ENCODE peak calls at places on chromosomes 13 and 19, in ten cellular contexts. One of them, this sample, is unnamed. For H3K4me1, the result is how much of the 10 kb centered on the place peaks cover.

GRCh38 chr19:33780746-33781145 is 15.9 kb upstream of the KCTD15 start:
- DNase-seq in IMR-90: no peak
- DNase-seq in mucosa of descending colon: no peak
- DNase-seq in A549: no peak
- DNase-seq in ovary: no peak
- DNase-seq in BE2C: no peak
- DNase-seq in mesendoderm: no peak
- DNase-seq in A673: peak
- DNase-seq in SK-N-SH: no peak
- DNase-seq in effector memory CD4-positive, alpha-beta T cell: no peak
- DNase-seq in this sample: no peak

GRCh38 chr13:31773538-31773937 is 34.2 kb downstream of the RXFP2 start:
- DNase-seq in mesendoderm: no peak
- DNase-seq in BE2C: no peak
- DNase-seq in A549: no peak
- DNase-seq in SK-N-SH: no peak
- DNase-seq in effector memory CD4-positive, alpha-beta T cell: no peak
- DNase-seq in mucosa of descending colon: no peak
- DNase-seq in ovary: no peak
- DNase-seq in A673: no peak
- DNase-seq in IMR-90: peak
- DNase-seq in this sample: no peak

GRCh38 chr13:77048592-77048991 is 21.6 kb upstream of the FBXL3 start:
- DNase-seq in A549: no peak
- DNase-seq in BE2C: no peak
- DNase-seq in mucosa of descending colon: no peak
- DNase-seq in mesendoderm: peak
- DNase-seq in SK-N-SH: no peak
- DNase-seq in effector memory CD4-positive, alpha-beta T cell: no peak
- DNase-seq in IMR-90: no peak
- DNase-seq in ovary: no peak
- DNase-seq in A673: no peak
- DNase-seq in this sample: no peak

GRCh38 chr13:44393391-44393790 is 19.8 kb downstream of the SERP2 start:
- DNase-seq in BE2C: no peak
- DNase-seq in A673: no peak
- DNase-seq in A549: no peak
- DNase-seq in ovary: no peak
- DNase-seq in IMR-90: no peak
- DNase-seq in mesendoderm: no peak
- DNase-seq in effector memory CD4-positive, alpha-beta T cell: no peak
- DNase-seq in SK-N-SH: no peak
- DNase-seq in mucosa of descending colon: peak
- DNase-seq in this sample: no peak

GRCh38 chr19:36139473-36140288 is at the start of gene CAPNS1:
- DNase-seq in effector memory CD4-positive, alpha-beta T cell: peak
- DNase-seq in mesendoderm: peak
- DNase-seq in BE2C: peak
- DNase-seq in mucosa of descending colon: peak
- DNase-seq in SK-N-SH: peak
- DNase-seq in A549: peak
- DNase-seq in ovary: peak
- DNase-seq in A673: peak
- DNase-seq in IMR-90: peak
- DNase-seq in this sample: peak

GRCh38 chr13:50387124-50387581 is 371.9 kb downstream of the KCNRG start:
- DNase-seq in ovary: no peak
- DNase-seq in A549: no peak
- DNase-seq in SK-N-SH: peak
- DNase-seq in A673: peak
- DNase-seq in IMR-90: peak
- DNase-seq in effector memory CD4-positive, alpha-beta T cell: no peak
- DNase-seq in BE2C: peak
- DNase-seq in mesendoderm: peak
- DNase-seq in mucosa of descending colon: peak
- DNase-seq in this sample: peak

GRCh38 chr19:32498641-32499200 is 82.3 kb upstream of the PDCD5 start:
- DNase-seq in mesendoderm: no peak
- DNase-seq in effector memory CD4-positive, alpha-beta T cell: no peak
- DNase-seq in IMR-90: no peak
- DNase-seq in BE2C: no peak
- DNase-seq in SK-N-SH: no peak
- DNase-seq in A673: no peak
- DNase-seq in mucosa of descending colon: no peak
- DNase-seq in A549: no peak
- DNase-seq in ovary: no peak
- DNase-seq in this sample: no peak

GRCh38 chr13:50352720-50353491 is 337.7 kb downstream of the KCNRG start:
- DNase-seq in BE2C: no peak
- DNase-seq in ovary: no peak
- DNase-seq in IMR-90: no peak
- DNase-seq in mesendoderm: no peak
- DNase-seq in A673: no peak
- DNase-seq in A549: no peak
- DNase-seq in mucosa of descending colon: no peak
- DNase-seq in effector memory CD4-positive, alpha-beta T cell: no peak
- DNase-seq in SK-N-SH: no peak
- DNase-seq in this sample: no peak

GRCh38 chr13:97121894-97122293 is 100.2 kb upstream of the MBNL2 start:
- DNase-seq in A549: no peak
- DNase-seq in mesendoderm: peak
- DNase-seq in A673: no peak
- DNase-seq in IMR-90: peak
- DNase-seq in SK-N-SH: no peak
- DNase-seq in BE2C: no peak
- DNase-seq in ovary: no peak
- DNase-seq in mucosa of descending colon: no peak
- DNase-seq in effector memory CD4-positive, alpha-beta T cell: no peak
- DNase-seq in this sample: no peak

GRCh38 chr13:97125051-97125809 is 96.9 kb upstream of the MBNL2 start:
- DNase-seq in effector memory CD4-positive, alpha-beta T cell: no peak
- DNase-seq in mesendoderm: peak
- DNase-seq in IMR-90: peak
- DNase-seq in BE2C: peak
- DNase-seq in mucosa of descending colon: peak
- DNase-seq in ovary: peak
- DNase-seq in A673: peak
- DNase-seq in A549: no peak
- DNase-seq in SK-N-SH: peak
- DNase-seq in this sample: peak

GRCh38 chr13:97125810-97126738 is 96.1 kb upstream of the MBNL2 start:
- DNase-seq in SK-N-SH: no peak
- DNase-seq in A549: no peak
- DNase-seq in ovary: peak
- DNase-seq in mesendoderm: no peak
- DNase-seq in effector memory CD4-positive, alpha-beta T cell: no peak
- DNase-seq in A673: peak
- DNase-seq in BE2C: peak
- DNase-seq in IMR-90: peak
- DNase-seq in mucosa of descending colon: no peak
- DNase-seq in this sample: peak

GRCh38 chr13:97122381-97122996 is 99.6 kb upstream of the MBNL2 start:
- DNase-seq in ovary: no peak
- DNase-seq in SK-N-SH: no peak
- DNase-seq in effector memory CD4-positive, alpha-beta T cell: no peak
- DNase-seq in mucosa of descending colon: no peak
- DNase-seq in mesendoderm: no peak
- DNase-seq in A549: no peak
- DNase-seq in BE2C: no peak
- DNase-seq in IMR-90: peak
- DNase-seq in A673: peak
- DNase-seq in this sample: no peak

DNA sequence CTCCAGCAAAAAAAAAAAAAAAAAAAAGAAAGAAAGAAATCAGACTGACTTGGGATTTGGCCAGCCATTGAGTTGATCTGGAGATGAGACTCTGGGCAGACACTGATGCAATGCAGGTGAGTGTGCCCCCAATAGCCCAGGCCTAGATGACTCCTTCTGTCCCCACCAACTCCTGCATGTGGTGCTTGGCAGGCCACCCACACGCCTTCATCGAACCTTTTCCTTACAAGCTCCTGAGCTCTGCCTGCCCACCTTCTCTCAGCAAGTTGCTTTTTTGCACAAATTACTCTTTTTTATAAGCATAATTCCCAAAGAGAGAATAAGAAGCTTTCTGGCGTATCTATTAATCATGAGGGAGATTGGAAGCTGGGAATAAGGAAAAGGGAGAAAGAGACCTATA is 97.9 kb upstream of the MBNL2 start:
- DNase-seq in A549: no peak
- DNase-seq in mucosa of descending colon: no peak
- DNase-seq in BE2C: no peak
- DNase-seq in ovary: no peak
- DNase-seq in effector memory CD4-positive, alpha-beta T cell: no peak
- DNase-seq in SK-N-SH: no peak
- DNase-seq in IMR-90: no peak
- DNase-seq in A673: no peak
- DNase-seq in mesendoderm: no peak
- DNase-seq in this sample: no peak
- H3K4me1 ChIP-seq in A549: half or more
- H3K4me1 ChIP-seq in mucosa of descending colon: under half
- H3K4me1 ChIP-seq in BE2C: under half
- H3K4me1 ChIP-seq in ovary: under half
- H3K4me1 ChIP-seq in effector memory CD4-positive, alpha-beta T cell: under half
- H3K4me1 ChIP-seq in SK-N-SH: under half
- H3K4me1 ChIP-seq in IMR-90: under half
- H3K4me1 ChIP-seq in A673: under half
- H3K4me1 ChIP-seq in mesendoderm: under half
- H3K4me1 ChIP-seq in this sample: under half

GRCh38 chr19:53871448-53871847 is 3.8 kb downstream of the MYADM start:
- DNase-seq in A549: no peak
- DNase-seq in SK-N-SH: no peak
- DNase-seq in mucosa of descending colon: no peak
- DNase-seq in BE2C: no peak
- DNase-seq in effector memory CD4-positive, alpha-beta T cell: no peak
- DNase-seq in mesendoderm: no peak
- DNase-seq in A673: no peak
- DNase-seq in IMR-90: no peak
- DNase-seq in ovary: no peak
- DNase-seq in this sample: no peak

GRCh38 chr19:53874384-53874995 is 6.8 kb downstream of the MYADM start:
- DNase-seq in SK-N-SH: no peak
- DNase-seq in BE2C: no peak
- DNase-seq in ovary: no peak
- DNase-seq in A549: no peak
- DNase-seq in effector memory CD4-positive, alpha-beta T cell: no peak
- DNase-seq in mesendoderm: no peak
- DNase-seq in IMR-90: no peak
- DNase-seq in A673: no peak
- DNase-seq in mucosa of descending colon: no peak
- DNase-seq in this sample: peak

GRCh38 chr19:53872762-53873161 is 5.1 kb downstream of the MYADM start:
- DNase-seq in IMR-90: no peak
- DNase-seq in mesendoderm: no peak
- DNase-seq in mucosa of descending colon: no peak
- DNase-seq in SK-N-SH: no peak
- DNase-seq in BE2C: no peak
- DNase-seq in effector memory CD4-positive, alpha-beta T cell: no peak
- DNase-seq in ovary: no peak
- DNase-seq in A673: no peak
- DNase-seq in A549: no peak
- DNase-seq in this sample: no peak

GRCh38 chr19:53875602-53876340 is 6.2 kb upstream of the PRKCG start:
- DNase-seq in SK-N-SH: no peak
- DNase-seq in ovary: no peak
- DNase-seq in BE2C: no peak
- DNase-seq in A673: no peak
- DNase-seq in effector memory CD4-positive, alpha-beta T cell: no peak
- DNase-seq in mucosa of descending colon: no peak
- DNase-seq in A549: no peak
- DNase-seq in mesendoderm: no peak
- DNase-seq in IMR-90: no peak
- DNase-seq in this sample: peak

DNA sequence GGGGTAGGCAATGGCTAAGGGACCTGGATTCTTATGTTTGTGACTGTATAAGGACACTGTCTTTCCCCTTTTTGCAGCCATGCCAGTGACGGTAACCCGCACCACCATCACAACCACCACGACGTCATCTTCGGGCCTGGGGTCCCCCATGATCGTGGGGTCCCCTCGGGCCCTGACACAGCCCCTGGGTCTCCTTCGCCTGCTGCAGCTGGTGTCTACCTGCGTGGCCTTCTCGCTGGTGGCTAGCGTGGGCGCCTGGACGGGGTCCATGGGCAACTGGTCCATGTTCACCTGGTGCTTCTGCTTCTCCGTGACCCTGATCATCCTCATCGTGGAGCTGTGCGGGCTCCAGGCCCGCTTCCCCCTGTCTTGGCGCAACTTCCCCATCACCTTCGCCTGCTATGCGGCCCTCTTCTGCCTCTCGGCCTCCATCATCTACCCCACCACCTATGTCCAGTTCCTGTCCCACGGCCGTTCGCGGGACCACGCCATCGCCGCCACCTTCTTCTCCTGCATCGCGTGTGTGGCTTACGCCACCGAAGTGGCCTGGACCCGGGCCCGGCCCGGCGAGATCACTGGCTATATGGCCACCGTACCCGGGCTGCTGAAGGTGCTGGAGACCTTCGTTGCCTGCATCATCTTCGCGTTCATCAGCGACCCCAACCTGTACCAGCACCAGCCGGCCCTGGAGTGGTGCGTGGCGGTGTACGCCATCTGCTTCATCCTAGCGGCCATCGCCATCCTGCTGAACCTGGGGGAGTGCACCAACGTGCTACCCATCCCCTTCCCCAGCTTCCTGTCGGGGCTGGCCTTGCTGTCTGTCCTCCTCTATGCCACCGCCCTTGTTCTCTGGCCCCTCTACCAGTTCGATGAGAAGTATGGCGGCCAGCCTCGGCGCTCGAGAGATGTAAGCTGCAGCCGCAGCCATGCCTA is 6.0 kb downstream of the MYADM start:
- DNase-seq in mesendoderm: no peak
- DNase-seq in IMR-90: no peak
- DNase-seq in effector memory CD4-positive, alpha-beta T cell: no peak
- DNase-seq in BE2C: no peak
- DNase-seq in SK-N-SH: no peak
- DNase-seq in A673: no peak
- DNase-seq in ovary: no peak
- DNase-seq in mucosa of descending colon: no peak
- DNase-seq in A549: no peak
- DNase-seq in this sample: no peak
- H3K4me1 ChIP-seq in mesendoderm: under half
- H3K4me1 ChIP-seq in IMR-90: under half
- H3K4me1 ChIP-seq in effector memory CD4-positive, alpha-beta T cell: half or more
- H3K4me1 ChIP-seq in BE2C: under half
- H3K4me1 ChIP-seq in SK-N-SH: under half
- H3K4me1 ChIP-seq in A673: under half
- H3K4me1 ChIP-seq in ovary: under half
- H3K4me1 ChIP-seq in mucosa of descending colon: under half
- H3K4me1 ChIP-seq in A549: under half
- H3K4me1 ChIP-seq in this sample: under half

DNA sequence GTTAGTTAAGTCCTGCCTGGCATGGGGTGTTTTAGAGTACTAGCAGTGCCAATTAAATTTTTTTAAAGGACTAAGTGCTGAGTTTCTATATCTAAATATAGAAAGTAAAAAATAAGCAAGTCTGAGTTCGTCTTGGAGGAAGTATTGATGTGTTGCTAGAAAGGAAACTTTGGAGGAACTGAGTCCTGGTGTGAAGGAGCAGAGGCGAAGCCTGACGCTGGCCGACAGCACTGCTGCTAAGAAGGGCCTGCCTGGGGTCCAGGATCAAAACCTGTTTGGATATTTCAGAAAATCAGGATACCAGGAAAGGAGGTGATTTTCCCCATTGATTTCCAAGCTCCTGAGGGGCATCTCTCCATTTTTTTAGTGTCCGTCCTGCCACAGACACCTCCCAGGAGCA is 38.3 kb upstream of the NPAS1 start:
- DNase-seq in IMR-90: no peak
- DNase-seq in effector memory CD4-positive, alpha-beta T cell: no peak
- DNase-seq in SK-N-SH: no peak
- DNase-seq in A549: no peak
- DNase-seq in ovary: no peak
- DNase-seq in mucosa of descending colon: no peak
- DNase-seq in A673: no peak
- DNase-seq in mesendoderm: no peak
- DNase-seq in BE2C: no peak
- DNase-seq in this sample: no peak
- H3K4me1 ChIP-seq in IMR-90: under half
- H3K4me1 ChIP-seq in effector memory CD4-positive, alpha-beta T cell: under half
- H3K4me1 ChIP-seq in SK-N-SH: under half
- H3K4me1 ChIP-seq in A549: half or more
- H3K4me1 ChIP-seq in ovary: under half
- H3K4me1 ChIP-seq in mucosa of descending colon: under half
- H3K4me1 ChIP-seq in A673: half or more
- H3K4me1 ChIP-seq in mesendoderm: under half
- H3K4me1 ChIP-seq in BE2C: under half
- H3K4me1 ChIP-seq in this sample: half or more

GRCh38 chr13:80132741-80133601 is 208.0 kb downstream of the SPRY2 start:
- DNase-seq in mesendoderm: peak
- DNase-seq in A549: peak
- DNase-seq in ovary: peak
- DNase-seq in effector memory CD4-positive, alpha-beta T cell: no peak
- DNase-seq in A673: peak
- DNase-seq in mucosa of descending colon: peak
- DNase-seq in SK-N-SH: peak
- DNase-seq in IMR-90: peak
- DNase-seq in BE2C: peak
- DNase-seq in this sample: peak
- H3K4me1 ChIP-seq in mesendoderm: under half
- H3K4me1 ChIP-seq in A549: under half
- H3K4me1 ChIP-seq in ovary: under half
- H3K4me1 ChIP-seq in effector memory CD4-positive, alpha-beta T cell: under half
- H3K4me1 ChIP-seq in A673: under half
- H3K4me1 ChIP-seq in mucosa of descending colon: under half
- H3K4me1 ChIP-seq in SK-N-SH: under half
- H3K4me1 ChIP-seq in IMR-90: under half
- H3K4me1 ChIP-seq in BE2C: under half
- H3K4me1 ChIP-seq in this sample: under half